ENCODE peak calls at places on chromosome 21, in nine cellular contexts. N is activated T-cell treated with anti-CD3 and anti-CD28 coated beads for 1 hour; U is NCI-H2227 treated with DMSO at 0.1 percent for 48 hours; P is CD8-positive, alpha-beta T cell; W is NCI-H510A treated with DMSO at 0.1 percent for 48 hours; Z is Caki2; J is A549; Y is effector CD4-positive, alpha-beta T cell; G is occipital lobe. O is an unnamed sample.

GRCh38 chr21:46057710-46058241 is 40.1 kb upstream of the COL6A2 start:
- DNase-seq in Y (no peak), G (no peak), J (no peak), W (no peak), N (no peak), P (no peak), U (no peak), Z (no peak), O (no peak)

GRCh38 chr21:35231115-35231514 is 182.0 kb upstream of the RUNX1 start:
- DNase-seq in Z (no peak), J (no peak), G (no peak), N (no peak), P (no peak), W (peak), U (no peak), Y (no peak), O (no peak)

GRCh38 chr21:43348801-43349261 is 78.1 kb downstream of the SIK1 start:
- DNase-seq in G (no peak), Y (no peak), Z (no peak), U (no peak), N (no peak), J (no peak), W (no peak), P (no peak), O (no peak)

GRCh38 chr21:33969600-33969999 is 54.0 kb upstream of the ATP5PO start:
- DNase-seq in N (no peak), Y (no peak), W (no peak), Z (no peak), P (no peak), J (no peak), U (no peak), G (no peak), O (no peak)

GRCh38 chr21:27831177-27831576 is 864.3 kb upstream of the ADAMTS5 start:
- DNase-seq in Y (no peak), W (no peak), U (no peak), N (no peak), J (no peak), G (no peak), Z (no peak), P (no peak), O (no peak)

GRCh38 chr21:43771698-43772367 is 4.3 kb downstream of the CSTB start:
- DNase-seq in P (no peak), N (no peak), Y (no peak), U (no peak), G (no peak), Z (peak), W (no peak), J (no peak), O (no peak)

GRCh38 chr21:38955495-38955894 is 149.8 kb downstream of the ETS2 start:
- DNase-seq in Z (peak), G (peak), P (no peak), N (no peak), Y (no peak), U (no peak), J (no peak), W (no peak), O (no peak)

GRCh38 chr21:35050348-35051286 is 1.5 kb upstream of the RUNX1 start:
- DNase-seq in U (no peak), J (no peak), Z (no peak), W (no peak), P (no peak), G (no peak), Y (no peak), N (no peak), O (no peak)

GRCh38 chr21:42590431-42591131 is 62.8 kb upstream of the PDE9A start:
- DNase-seq in G (no peak), Z (no peak), W (no peak), N (no peak), J (no peak), Y (no peak), U (no peak), P (peak), O (no peak)

GRCh38 chr21:41359289-41359688 is 2.5 kb upstream of the MX2 start:
- DNase-seq in N (no peak), P (no peak), W (no peak), Z (no peak), U (no peak), Y (no peak), J (no peak), G (no peak), O (no peak)

GRCh38 chr21:44818636-44819011 is 762 bp upstream of the SUMO3 start:
- DNase-seq in G (no peak), Z (no peak), W (no peak), J (no peak), U (no peak), P (no peak), Y (no peak), N (no peak), O (no peak)

GRCh38 chr21:38804617-38805281 is 980 bp upstream of the ETS2 start:
- DNase-seq in J (peak), U (no peak), G (peak), Z (peak), Y (no peak), N (peak), P (no peak), W (peak), O (peak)

GRCh38 chr21:34617753-34618339 is 2.9 kb upstream of the RCAN1 start:
- DNase-seq in J (no peak), W (no peak), Y (no peak), U (no peak), P (no peak), G (no peak), Z (no peak), N (no peak), O (no peak)

GRCh38 chr21:34296878-34297277 is 66.9 kb upstream of the KCNE2 start:
- DNase-seq in N (no peak), J (no peak), Z (no peak), Y (no peak), G (no peak), W (no peak), U (no peak), P (no peak), O (no peak)

GRCh38 chr21:34227386-34227852 is 136.4 kb upstream of the KCNE2 start:
- DNase-seq in N (no peak), U (no peak), Y (no peak), Z (no peak), P (no peak), J (no peak), G (no peak), W (no peak), O (no peak)

GRCh38 chr21:25583370-25584133 is 23.7 kb downstream of the MRPL39 start:
- DNase-seq in Z (no peak), W (no peak), P (no peak), Y (no peak), G (no peak), N (no peak), J (no peak), U (no peak), O (no peak)

GRCh38 chr21:46411236-46411635 is 47.5 kb upstream of the DIP2A start:
- DNase-seq in P (no peak), J (no peak), G (no peak), W (no peak), U (no peak), N (no peak), Z (no peak), Y (no peak), O (no peak)